ENCODE peak calls at places on chromosomes 2 and 18, in five cellular contexts. X is hepatocyte, B is endothelial cell of umbilical vein, H is GM23248, F is H9. J is an unnamed sample.

GRCh38 chr2:70907130-70907756 is 28.5 kb upstream of the ATP6V1B1 start:
- DNase-seq in X (peak; percentile 9), B (no peak), H (no peak), F (no peak), J (peak; percentile 59)

GRCh38 chr18:40380657-40381441 is 1574.2 kb upstream of the PIK3C3 start:
- DNase-seq in X (no peak), B (no peak), H (peak; percentile 74), F (no peak), J (no peak)

GRCh38 chr2:105320651-105321215 is 8.8 kb downstream of the TGFBRAP1 start:
- DNase-seq in X (no peak), B (no peak), H (no peak), F (no peak), J (no peak)

GRCh38 chr2:119476301-119477117 is 44.9 kb downstream of the TMEM37 start:
- DNase-seq in X (peak; percentile 79), B (peak; percentile 71), H (peak; percentile 71), F (peak; percentile 93), J (peak; percentile 91)

GRCh38 chr2:101473911-101474751 is 781 bp downstream of the RFX8 start:
- DNase-seq in X (peak; percentile 53), B (no peak), H (peak; percentile 82), F (peak; percentile 59), J (peak; percentile 80)

GRCh38 chr2:141595531-141595930 is 535.3 kb downstream of the LRP1B start:
- DNase-seq in X (no peak), B (no peak), H (no peak), F (no peak), J (no peak)

GRCh38 chr18:7479756-7480155 is 87.4 kb upstream of the PTPRM start:
- DNase-seq in X (no peak), B (no peak), H (no peak), F (no peak), J (no peak)

GRCh38 chr2:174908284-174908683 is 96.9 kb downstream of the CHN1 start:
- DNase-seq in X (no peak), B (no peak), H (no peak), F (no peak), J (no peak)

GRCh38 chr2:3608373-3609278 is 13.7 kb downstream of the COLEC11 start:
- DNase-seq in X (no peak), B (no peak), H (no peak), F (no peak), J (no peak)

GRCh38 chr2:138490673-138491494 is 10.7 kb upstream of the SPOPL start:
- DNase-seq in X (no peak), B (no peak), H (no peak), F (no peak), J (no peak)

GRCh38 chr18:6434987-6435709 is 20.4 kb upstream of the L3MBTL4 start:
- DNase-seq in X (no peak), B (no peak), H (no peak), F (no peak), J (no peak)

GRCh38 chr2:8666581-8666980 is 15.3 kb upstream of the ID2 start:
- DNase-seq in X (no peak), B (no peak), H (no peak), F (no peak), J (no peak)

GRCh38 chr2:71813801-71814470 is 333.7 kb downstream of the CYP26B1 start:
- DNase-seq in X (no peak), B (no peak), H (peak; percentile 57), F (peak; percentile 12), J (no peak)

GRCh38 chr2:130832296-130832940 is 4.3 kb upstream of the ARHGEF4 start:
- DNase-seq in X (no peak), B (no peak), H (no peak), F (no peak), J (no peak)

GRCh38 chr2:130873700-130874346 is 37.1 kb downstream of the ARHGEF4 start:
- DNase-seq in X (peak; percentile 81), B (peak; percentile 43), H (peak; percentile 79), F (peak; percentile 71), J (peak; percentile 87)

GRCh38 chr18:2907459-2908145 is 60.8 kb downstream of the EMILIN2 start:
- DNase-seq in X (no peak), B (peak; percentile 6), H (peak; percentile 21), F (no peak), J (no peak)
- H3K79me2 ChIP-seq in X (peaks cover 4% of the 10 kb centered on the region), B (no peaks in the 10 kb centered on the region), H (no peaks in the 10 kb centered on the region), F (no peaks in the 10 kb centered on the region), J (no peaks in the 10 kb centered on the region)

GRCh38 chr18:75214766-75215515 is 4.3 kb downstream of the TSHZ1 start:
- DNase-seq in X (peak; percentile 60), B (no peak), H (no peak), F (no peak), J (no peak)
- H3K4me1 ChIP-seq in X (peaks cover 67% of the 10 kb centered on the region), B (peaks cover 35% of the 10 kb centered on the region), H (peaks cover 26% of the 10 kb centered on the region), F (no peaks in the 10 kb centered on the region), J (peaks cover 15% of the 10 kb centered on the region)

GRCh38 chr2:36357506-36358316 is 2.1 kb downstream of the CRIM1 start:
- DNase-seq in X (peak; percentile 73), B (peak; percentile 82), H (peak; percentile 91), F (peak; percentile 58), J (peak; percentile 71)

GRCh38 chr2:36359006-36359580 is 3.5 kb downstream of the CRIM1 start:
- DNase-seq in X (no peak), B (peak; percentile 45), H (peak; percentile 58), F (no peak), J (no peak)

GRCh38 chr2:36360063-36360462 is 4.5 kb downstream of the CRIM1 start:
- DNase-seq in X (no peak), B (peak; percentile 33), H (peak; percentile 46), F (no peak), J (no peak)

GRCh38 chr2:36356990-36357505 is 1.5 kb downstream of the CRIM1 start:
- DNase-seq in X (peak; percentile 61), B (peak; percentile 85), H (peak; percentile 60), F (no peak), J (no peak)

DNA sequence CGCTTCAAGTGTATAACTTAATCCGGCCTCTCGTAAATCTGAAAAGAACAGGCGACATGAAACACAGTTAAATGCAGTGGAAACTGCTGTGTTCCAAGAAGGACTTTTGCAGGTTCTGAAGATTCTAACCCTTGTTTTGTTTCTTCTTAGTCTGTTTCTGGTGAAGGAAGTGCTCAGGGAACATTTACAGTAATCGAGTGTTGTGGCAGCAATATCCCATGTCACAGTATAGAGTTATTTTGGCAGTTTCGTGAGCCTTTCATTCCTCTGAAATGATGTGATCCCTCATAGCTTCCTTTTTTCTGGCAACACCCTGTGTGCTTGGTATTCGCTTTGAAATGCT is 2.7 kb downstream of the CRIM1 start:
- DNase-seq in X (no peak), B (no peak), H (peak; percentile 81), F (no peak), J (no peak)
- H3K79me2 ChIP-seq in X (peaks cover 65% of the 10 kb centered on the region), B (peaks cover 97% of the 10 kb centered on the region), H (peaks cover 93% of the 10 kb centered on the region), F (peaks cover 46% of the 10 kb centered on the region), J (peaks cover 89% of the 10 kb centered on the region)

GRCh38 chr2:127651987-127652550 is 6.1 kb downstream of the GPR17 start:
- DNase-seq in X (peak; percentile 63), B (no peak), H (no peak), F (no peak), J (no peak)
- H3K4me1 ChIP-seq in X (no peaks in the 10 kb centered on the region), B (peaks cover 14% of the 10 kb centered on the region), H (peaks cover 1% of the 10 kb centered on the region), F (no peaks in the 10 kb centered on the region), J (no peaks in the 10 kb centered on the region)

GRCh38 chr2:97711394-97711711 is 2.0 kb upstream of the ZAP70 start:
- DNase-seq in X (no peak), B (no peak), H (no peak), F (no peak), J (no peak)
- H3K79me2 ChIP-seq in X (no peaks in the 10 kb centered on the region), B (no peaks in the 10 kb centered on the region), H (no peaks in the 10 kb centered on the region), F (no peaks in the 10 kb centered on the region), J (no peaks in the 10 kb centered on the region)

DNA sequence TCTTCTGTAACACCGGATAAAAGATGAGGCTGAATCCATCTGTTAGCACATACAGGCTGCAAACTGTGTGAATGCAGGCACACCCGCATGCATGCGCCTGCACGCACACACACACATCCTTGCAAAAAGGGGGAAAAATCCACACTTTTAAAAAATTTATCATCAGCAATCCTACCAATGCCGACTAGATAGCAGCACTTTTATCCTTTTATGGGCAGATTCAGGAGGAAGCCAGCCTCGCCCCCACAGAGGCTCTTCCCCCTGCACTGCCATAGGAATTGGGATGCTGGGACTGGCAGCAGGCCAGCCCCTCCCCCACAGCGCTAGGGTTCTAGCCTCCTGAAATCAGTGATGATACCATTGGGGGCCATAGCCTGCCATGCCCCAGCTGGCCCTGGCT is 25.6 kb downstream of the CYRIA start:
- DNase-seq in X (no peak), B (no peak), H (no peak), F (no peak), J (no peak)
- H3K4me1 ChIP-seq in X (no peaks in the 10 kb centered on the region), B (peaks cover 10% of the 10 kb centered on the region), H (no peaks in the 10 kb centered on the region), F (no peaks in the 10 kb centered on the region), J (peaks cover 10% of the 10 kb centered on the region)

GRCh38 chr2:37357461-37358008 is 13.1 kb downstream of the QPCT start:
- DNase-seq in X (no peak), B (no peak), H (peak; percentile 50), F (no peak), J (peak; percentile 20)

GRCh38 chr2:37357053-37357452 is 12.6 kb downstream of the QPCT start:
- DNase-seq in X (no peak), B (no peak), H (peak; percentile 49), F (no peak), J (no peak)

GRCh38 chr2:37356299-37356698 is 11.9 kb downstream of the QPCT start:
- DNase-seq in X (no peak), B (no peak), H (no peak), F (no peak), J (peak; percentile 17)

GRCh38 chr2:37355735-37356134 is 11.3 kb downstream of the QPCT start:
- DNase-seq in X (no peak), B (no peak), H (no peak), F (no peak), J (no peak)

GRCh38 chr2:37354571-37354970 is 10.1 kb downstream of the QPCT start:
- DNase-seq in X (no peak), B (no peak), H (no peak), F (no peak), J (no peak)
- H3K79me2 ChIP-seq in X (no peaks in the 10 kb centered on the region), B (no peaks in the 10 kb centered on the region), H (no peaks in the 10 kb centered on the region), F (no peaks in the 10 kb centered on the region), J (no peaks in the 10 kb centered on the region)

GRCh38 chr2:55111570-55112228 is 61.4 kb upstream of the RTN4 start:
- DNase-seq in X (peak; percentile 80), B (peak; percentile 49), H (peak; percentile 97), F (peak; percentile 70), J (peak; percentile 39)
- H3K4me1 ChIP-seq in X (peaks cover 55% of the 10 kb centered on the region), B (peaks cover 48% of the 10 kb centered on the region), H (peaks cover 71% of the 10 kb centered on the region), F (peaks cover 6% of the 10 kb centered on the region), J (peaks cover 8% of the 10 kb centered on the region)

GRCh38 chr18:48942086-48942485 is 8.7 kb downstream of the SMAD7 start:
- DNase-seq in X (no peak), B (no peak), H (peak; percentile 38), F (no peak), J (no peak)
- H3K79me2 ChIP-seq in X (peaks cover 100% of the 10 kb centered on the region), B (peaks cover 7% of the 10 kb centered on the region), H (peaks cover 100% of the 10 kb centered on the region), F (peaks cover 91% of the 10 kb centered on the region), J (peaks cover 100% of the 10 kb centered on the region)

GRCh38 chr18:64810354-64810753 is 661.5 kb upstream of the LINC00305 start:
- DNase-seq in X (no peak), B (no peak), H (no peak), F (no peak), J (no peak)
- H3K4me1 ChIP-seq in X (no peaks in the 10 kb centered on the region), B (no peaks in the 10 kb centered on the region), H (no peaks in the 10 kb centered on the region), F (no peaks in the 10 kb centered on the region), J (no peaks in the 10 kb centered on the region)

J was measured in GM23338.